ENCODE peak calls at places on chromosomes 3 and 15, in ten cellular contexts. G is M059J; W is GM12892; U is naive thymus-derived CD8-positive, alpha-beta T cell; Y is stimulated activated CD8-positive, alpha-beta memory T cell treated with anti-CD3 and anti-CD28 coated beads, Interleukin-7, amount 100 ng/mL, for 1 hour; Q is iPS-NIHi11; F is effector CD4-positive, alpha-beta T cell; P is neural progenitor cell; K is stimulated activated CD4-positive, alpha-beta T cell treated with anti-CD3 and anti-CD28 coated beads, Interleukin-15, amount 100 ng/mL, for 1 hour; Z is NB4. I is an unnamed sample.

GRCh38 chr3:56055616-56056350 is 412.5 kb downstream of the ERC2 start:
- DNase-seq in G (no peak), W (no peak), P (no peak), U (no peak), F (no peak), Y (no peak), Q (peak), Z (peak), K (no peak), I (no peak)

GRCh38 chr15:98012354-98012753 is 51.9 kb downstream of the ARRDC4 start:
- DNase-seq in P (no peak), G (no peak), U (no peak), W (no peak), Y (no peak), Z (no peak), F (no peak), Q (no peak), K (no peak), I (no peak)

GRCh38 chr3:3639078-3639477 is 160.2 kb upstream of the LRRN1 start:
- DNase-seq in F (no peak), W (no peak), Z (no peak), G (no peak), Y (no peak), U (no peak), Q (no peak), K (no peak), P (no peak), I (no peak)

GRCh38 chr3:120028271-120029047 is 65.8 kb downstream of the GSK3B start:
- DNase-seq in Y (no peak), Q (no peak), K (no peak), U (no peak), G (no peak), P (no peak), Z (no peak), F (no peak), W (no peak), I (no peak)

GRCh38 chr15:82699726-82700125 is 9.9 kb downstream of the AP3B2 start:
- DNase-seq in Q (peak), Z (no peak), W (no peak), Y (no peak), G (peak), F (no peak), K (no peak), U (no peak), P (peak), I (no peak)

GRCh38 chr15:77640615-77641014 is 7.9 kb upstream of the LINGO1 start:
- DNase-seq in Y (no peak), F (no peak), Q (no peak), Z (no peak), U (no peak), G (no peak), K (no peak), W (no peak), P (no peak), I (no peak)

GRCh38 chr15:99777144-99777543 is 43.9 kb upstream of the LYSMD4 start:
- DNase-seq in P (no peak), Y (no peak), Q (no peak), W (no peak), Z (no peak), U (no peak), K (no peak), G (no peak), F (no peak), I (no peak)

GRCh38 chr3:69081583-69082262 is 1.6 kb upstream of the UBA3 start:
- DNase-seq in W (no peak), Q (no peak), F (no peak), K (no peak), G (peak), U (no peak), Y (no peak), P (no peak), Z (no peak), I (no peak)

GRCh38 chr15:48975713-48976419 is 12.1 kb upstream of the SHC4 start:
- DNase-seq in W (peak), G (peak), P (peak), U (peak), Q (peak), F (peak), Y (peak), Z (peak), K (peak), I (peak)

GRCh38 chr3:43030162-43030935 is 51.2 kb downstream of the GASK1A start:
- DNase-seq in F (no peak), G (no peak), W (no peak), Z (no peak), Y (no peak), Q (no peak), K (no peak), U (no peak), P (no peak), I (no peak)

GRCh38 chr3:170772135-170772534 is 97.9 kb downstream of the RPL22L1 start:
- DNase-seq in Q (no peak), Z (no peak), U (no peak), P (no peak), Y (no peak), K (no peak), F (no peak), W (no peak), G (no peak), I (no peak)

GRCh38 chr15:98653686-98654085 is 5.3 kb downstream of the IGF1R start:
- DNase-seq in Q (no peak), U (no peak), G (no peak), Y (no peak), P (no peak), K (no peak), F (no peak), W (no peak), Z (peak), I (no peak)

GRCh38 chr3:40524571-40525285 is at the start of gene ZNF621:
- DNase-seq in Y (peak), W (peak), Q (peak), P (peak), K (peak), Z (peak), F (peak), U (peak), G (peak), I (peak)

GRCh38 chr3:119690043-119690656 is 12.7 kb upstream of the CFAP91 start:
- DNase-seq in K (no peak), U (no peak), W (no peak), Z (peak), G (peak), P (peak), Q (peak), F (no peak), Y (no peak), I (no peak)

GRCh38 chr3:115615001-115615447 is 8.3 kb upstream of the GAP43 start:
- DNase-seq in P (peak), K (no peak), F (no peak), Q (peak), U (no peak), W (no peak), Y (no peak), G (peak), Z (no peak), I (no peak)

GRCh38 chr15:66193066-66193465 is 60.5 kb downstream of the MEGF11 start:
- DNase-seq in P (no peak), F (no peak), G (no peak), Q (no peak), W (no peak), U (no peak), K (no peak), Y (no peak), Z (no peak), I (no peak)

GRCh38 chr3:109176726-109177125 is 40.2 kb downstream of the C3orf85 start:
- DNase-seq in Y (no peak), W (no peak), P (no peak), K (no peak), F (no peak), G (no peak), Z (no peak), Q (no peak), U (no peak), I (no peak)

GRCh38 chr3:32109256-32109655 is 2.8 kb downstream of the GPD1L start:
- DNase-seq in F (no peak), W (no peak), U (no peak), K (no peak), Z (no peak), Y (no peak), G (peak), Q (peak), P (no peak), I (no peak)

GRCh38 chr3:61789861-61790260 is 228.5 kb downstream of the PTPRG start:
- DNase-seq in P (no peak), U (no peak), F (no peak), Q (no peak), Y (no peak), G (no peak), W (no peak), K (no peak), Z (no peak), I (no peak)

GRCh38 chr3:31770822-31771326 is 210.2 kb downstream of the OSBPL10 start:
- DNase-seq in U (no peak), G (no peak), Q (no peak), K (no peak), F (no peak), W (no peak), Y (no peak), Z (no peak), P (no peak), I (no peak)

GRCh38 chr3:177777699-177778098 is 580.4 kb upstream of the TBL1XR1 start:
- DNase-seq in Y (no peak), F (no peak), U (peak), K (no peak), P (peak), W (peak), Q (peak), Z (peak), G (peak), I (peak)

GRCh38 chr3:81443948-81444347 is 317.5 kb downstream of the GBE1 start:
- DNase-seq in Z (no peak), F (no peak), G (peak), Y (no peak), W (no peak), P (no peak), Q (no peak), U (no peak), K (no peak), I (no peak)

GRCh38 chr3:12400795-12401194 is 83.5 kb upstream of the TSEN2 start:
- DNase-seq in W (no peak), Z (peak), K (no peak), U (no peak), F (no peak), Y (no peak), P (no peak), Q (no peak), G (peak), I (no peak)

GRCh38 chr15:100131321-100132224 is 210.2 kb downstream of the ADAMTS17 start:
- DNase-seq in G (peak), F (no peak), U (no peak), W (peak), Q (peak), Y (no peak), P (peak), K (no peak), Z (no peak), I (peak)

GRCh38 chr3:158430448-158430847 is 140.5 kb upstream of the MLF1 start:
- DNase-seq in U (no peak), Z (no peak), W (no peak), Q (no peak), K (no peak), G (peak), Y (no peak), F (no peak), P (no peak), I (no peak)

GRCh38 chr3:50316657-50317242 is 5.8 kb downstream of the HYAL2 start:
- DNase-seq in P (no peak), Z (peak), U (peak), Q (peak), W (no peak), F (peak), K (peak), Y (no peak), G (peak), I (no peak)

GRCh38 chr15:40756938-40757337 is 1.9 kb upstream of the RMDN3 start:
- DNase-seq in Y (no peak), K (no peak), W (no peak), F (no peak), Z (peak), G (no peak), Q (no peak), P (no peak), U (no peak), I (no peak)

GRCh38 chr15:88976656-88977055 is 63.5 kb upstream of the MFGE8 start:
- DNase-seq in U (no peak), W (no peak), Z (no peak), Y (no peak), Q (no peak), G (no peak), K (no peak), F (no peak), P (no peak), I (no peak)

GRCh38 chr3:81173514-81173913 is 587.9 kb downstream of the GBE1 start:
- DNase-seq in P (peak), Z (peak), G (no peak), F (no peak), W (no peak), Q (peak), K (no peak), Y (no peak), U (no peak), I (no peak)